ENCODE peak calls at places on chromosomes 16 and 17, in four cellular contexts. Q is breast epithelium; M is uterus; Z is CD8-positive, alpha-beta T cell. F is an unnamed sample.

GRCh38 chr17:48725005-48725293 is 2.0 kb downstream of the PRAC2 start:
- DNase-seq in Z (no peak), Q (no peak), M (no peak), F (no peak)

GRCh38 chr17:340074-340473 is 12.5 kb downstream of the RPH3AL start:
- DNase-seq in Z (no peak), Q (no peak), M (no peak), F (no peak)

GRCh38 chr16:8893976-8894690 is 12.0 kb downstream of the LITAFD start:
- DNase-seq in Q (no peak), Z (no peak), M (no peak), F (no peak)

GRCh38 chr16:12062343-12063003 is 85.9 kb downstream of the SNX29 start:
- DNase-seq in M (peak), Z (no peak), Q (peak), F (peak)

GRCh38 chr17:4554441-4554996 is 665 bp downstream of the MYBBP1A start:
- DNase-seq in M (peak), Z (no peak), Q (no peak), F (no peak)

GRCh38 chr17:38447502-38448095 is 19.3 kb downstream of the ARHGAP23 start:
- DNase-seq in Q (no peak), Z (no peak), M (no peak), F (no peak)

GRCh38 chr17:39640493-39641118 is 3.7 kb downstream of the STARD3 start:
- DNase-seq in Q (no peak), M (no peak), Z (no peak), F (no peak)

GRCh38 chr16:23840310-23840709 is 4.5 kb downstream of the PRKCB start:
- DNase-seq in M (no peak), Z (no peak), Q (no peak), F (no peak)

GRCh38 chr16:76335187-76335974 is 58.2 kb downstream of the CNTNAP4 start:
- DNase-seq in Z (no peak), M (no peak), Q (no peak), F (no peak)

GRCh38 chr17:78343099-78343432 is 16.8 kb downstream of the SOCS3 start:
- DNase-seq in M (peak), Z (no peak), Q (no peak), F (peak)

GRCh38 chr16:35596467-35596866 is 2137.1 kb downstream of the TP53TG3F start:
- DNase-seq in M (no peak), Z (no peak), Q (no peak), F (no peak)

GRCh38 chr17:82073446-82073845 is 7.8 kb upstream of the DUS1L start:
- DNase-seq in Q (no peak), M (no peak), Z (no peak), F (no peak)

GRCh38 chr16:10309271-10309932 is 76.5 kb upstream of the ATF7IP2 start:
- DNase-seq in Q (no peak), M (no peak), Z (no peak), F (no peak)

GRCh38 chr17:55742272-55743102 is 8.4 kb upstream of the PCTP start:
- DNase-seq in Q (no peak), M (no peak), Z (no peak), F (no peak)

GRCh38 chr17:55747209-55747608 is 3.6 kb upstream of the PCTP start:
- DNase-seq in Z (no peak), Q (no peak), M (no peak), F (no peak)

GRCh38 chr17:55746466-55746865 is 4.4 kb upstream of the PCTP start:
- DNase-seq in Z (no peak), M (no peak), Q (no peak), F (no peak)

GRCh38 chr17:55743103-55743679 is 7.7 kb upstream of the PCTP start:
- DNase-seq in Z (no peak), M (no peak), Q (peak), F (no peak)

DNA sequence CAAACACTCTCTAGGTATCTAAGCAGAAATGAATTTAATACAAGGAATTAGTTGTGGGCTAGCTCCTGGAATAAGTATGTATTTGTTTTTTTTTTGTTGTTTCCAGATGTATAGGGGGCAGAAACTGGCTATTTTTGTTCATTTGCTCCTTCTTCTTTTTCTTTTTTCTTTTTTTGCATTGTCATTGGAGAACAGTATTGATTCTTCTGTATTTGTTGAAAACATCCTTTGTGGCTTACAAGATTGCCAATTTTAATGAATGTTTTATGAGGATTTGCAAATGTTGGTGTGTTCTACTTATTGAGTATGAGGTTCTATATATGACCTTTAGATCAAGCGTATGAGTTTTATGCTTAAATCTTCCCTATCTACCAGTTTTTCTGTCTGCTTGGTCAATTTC is 5.6 kb upstream of the PCTP start:
- DNase-seq in Z (no peak), M (no peak), Q (no peak), F (no peak)
- H3K27ac ChIP-seq in Z (no peak), M (no peak), Q (no peak), F (no peak)

GRCh38 chr17:36048061-36048460 is 16.0 kb upstream of the CCL18 start:
- DNase-seq in Z (no peak), M (no peak), Q (no peak), F (no peak)
- H3K4me3 ChIP-seq in Z (no peak), M (no peak), Q (no peak), F (no peak)

GRCh38 chr17:55495239-55495638 is 16.0 kb downstream of the SMIM36 start:
- DNase-seq in M (no peak), Z (no peak), Q (no peak), F (no peak)

GRCh38 chr17:55492951-55493350 is 18.3 kb downstream of the SMIM36 start:
- DNase-seq in Q (no peak), Z (no peak), M (no peak), F (no peak)

GRCh38 chr17:55500103-55500502 is 11.1 kb downstream of the SMIM36 start:
- DNase-seq in Q (no peak), M (no peak), Z (no peak), F (no peak)

DNA sequence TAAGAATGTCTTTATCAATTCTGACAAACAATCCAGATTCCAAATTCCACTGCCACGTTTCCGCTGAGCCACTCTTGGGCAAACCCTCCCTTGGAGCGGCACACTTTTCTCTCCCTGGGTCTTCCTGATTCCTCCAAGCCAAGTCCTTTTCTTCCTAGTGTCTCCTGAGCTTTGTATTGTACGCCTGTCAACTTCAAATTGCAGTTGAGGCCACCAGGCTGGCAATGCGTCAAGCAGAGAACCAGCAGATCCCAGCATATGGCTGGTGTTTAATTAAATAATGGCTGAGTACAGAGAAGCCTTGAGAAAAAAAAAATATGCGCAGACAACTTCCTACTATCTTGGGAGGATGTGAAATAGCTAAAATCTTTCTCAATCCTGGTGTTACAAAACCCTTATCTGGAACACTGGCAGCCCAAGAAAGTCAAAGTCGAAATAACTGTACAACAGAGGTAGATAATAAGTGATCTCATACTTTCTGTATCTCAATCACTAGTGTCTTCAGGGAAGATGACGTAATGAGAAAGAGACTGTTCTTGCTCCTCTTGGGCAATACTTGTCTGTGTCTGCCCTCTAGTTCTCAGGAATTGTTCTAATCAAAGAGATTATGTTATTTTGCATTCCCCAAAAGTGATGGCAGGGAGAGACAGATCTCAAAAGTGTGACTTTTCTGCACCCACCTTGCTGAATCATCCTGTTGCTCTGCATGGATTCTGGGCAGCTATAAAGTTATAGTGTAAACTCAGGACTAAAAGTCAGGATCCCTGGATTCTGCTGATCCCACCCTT is 15.0 kb downstream of the SMIM36 start:
- DNase-seq in Z (no peak), Q (no peak), M (no peak), F (no peak)
- H3K27ac ChIP-seq in Z (no peak), Q (no peak), M (no peak), F (no peak)

GRCh38 chr16:1258906-1259759 is 3.3 kb downstream of the TPSD1 start:
- DNase-seq in M (no peak), Z (no peak), Q (no peak), F (peak)
- H3K4me3 ChIP-seq in M (no peak), Z (no peak), Q (peak), F (no peak)

GRCh38 chr16:78240459-78241222 is 141.2 kb downstream of the WWOX start:
- DNase-seq in Z (no peak), M (no peak), Q (peak), F (no peak)
- H3K27ac ChIP-seq in Z (no peak), M (no peak), Q (no peak), F (no peak)

GRCh38 chr17:1645207-1646171 is at the start of gene SCARF1:
- DNase-seq in Z (no peak), M (peak), Q (no peak), F (peak)
- H3K4me3 ChIP-seq in Z (no peak), M (peak), Q (peak), F (peak)

DNA sequence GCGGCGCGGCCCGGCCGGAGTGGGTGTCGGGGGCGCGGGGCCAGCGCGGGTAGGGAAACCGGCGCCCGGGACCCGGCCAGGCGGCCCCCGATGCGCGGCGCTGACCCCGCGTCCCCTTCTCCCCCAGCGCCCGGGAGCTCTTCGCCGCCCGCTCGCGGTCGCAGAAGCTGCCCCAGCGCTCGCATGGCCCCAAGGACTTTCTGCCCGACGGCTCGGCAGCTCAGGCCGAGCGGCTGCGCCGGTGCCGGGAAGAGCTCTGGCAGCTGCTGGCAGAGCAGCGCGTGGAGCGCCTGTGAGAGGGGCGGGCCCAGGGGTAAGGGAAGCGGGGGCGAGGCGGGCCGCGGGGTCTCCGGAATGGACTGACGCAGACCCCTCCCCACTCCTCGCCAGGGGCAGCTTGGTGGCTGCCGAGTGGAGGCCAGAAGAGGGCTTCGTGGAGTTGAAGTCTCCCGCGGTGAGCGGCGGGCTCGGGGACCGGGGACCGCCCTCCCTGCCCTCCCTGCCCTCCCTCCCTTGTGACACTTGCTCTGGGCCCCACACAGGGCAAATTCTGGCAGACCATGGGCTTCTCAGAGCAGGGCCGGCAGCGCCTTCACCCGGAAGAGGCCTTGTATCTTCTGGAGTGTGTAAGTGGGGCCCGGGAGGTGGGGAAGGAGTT is 420 bp downstream of the TSEN54 start:
- DNase-seq in M (peak), Q (no peak), Z (peak), F (peak)
- H3K27ac ChIP-seq in M (peak), Q (peak), Z (peak), F (peak)

GRCh38 chr16:89573826-89574680 is 1.5 kb upstream of the CPNE7 start:
- DNase-seq in Z (no peak), M (no peak), Q (no peak), F (no peak)
- H3K4me3 ChIP-seq in Z (peak), M (no peak), Q (peak), F (peak)

GRCh38 chr17:43878260-43879082 is 28.9 kb downstream of the MPP2 start:
- DNase-seq in M (peak), Z (peak), Q (peak), F (peak)
- H3K27ac ChIP-seq in M (peak), Z (no peak), Q (peak), F (peak)